ENCODE peak calls at places on chromosomes 11 and 22, in five cellular contexts. V is lower leg skin, K is uterus, G is stomach, P is heart left ventricle. E is an unnamed sample.

GRCh38 chr11:6526411-6527135 is 29.5 kb downstream of the DNHD1 start:
- DNase-seq in K (no peak), P (no peak), V (no peak), G (no peak), E (no peak)

GRCh38 chr11:124745835-124746620 is 6.0 kb downstream of the VSIG2 start:
- DNase-seq in P (no peak), G (no peak), V (no peak), K (no peak), E (no peak)

GRCh38 chr11:78290293-78291176 is 101.8 kb downstream of the USP35 start:
- DNase-seq in K (no peak), V (no peak), P (no peak), G (peak; percentile 28), E (no peak)

GRCh38 chr22:41688365-41689211 is at the start of gene SNU13:
- DNase-seq in P (peak; percentile 92), G (peak; percentile 94), K (peak; percentile 90), V (peak; percentile 98), E (peak; percentile 86)

GRCh38 chr22:50739279-50739691 is 1.3 kb downstream of the ACR start:
- DNase-seq in P (no peak), G (peak; percentile 17), K (no peak), V (peak; percentile 75), E (no peak)

GRCh38 chr11:45110562-45110961 is 35.9 kb upstream of the PRDM11 start:
- DNase-seq in P (peak; percentile 48), G (peak; percentile 48), V (no peak), K (peak; percentile 65), E (peak; percentile 65)

GRCh38 chr22:46604306-46604690 is 15.9 kb upstream of the GRAMD4 start:
- DNase-seq in P (peak; percentile 61), V (no peak), G (no peak), K (no peak), E (no peak)

GRCh38 chr11:122634507-122634906 is 21.0 kb upstream of the UBASH3B start:
- DNase-seq in G (peak; percentile 26), P (no peak), V (no peak), K (no peak), E (no peak)

GRCh38 chr22:40421082-40421350 is 50.6 kb downstream of the SGSM3 start:
- DNase-seq in G (no peak), K (no peak), V (no peak), P (no peak), E (no peak)

GRCh38 chr11:132888226-132888625 is 644.1 kb downstream of the OPCML start:
- DNase-seq in K (no peak), V (no peak), P (no peak), G (no peak), E (no peak)

GRCh38 chr11:92109476-92109875 is 115.1 kb upstream of the FAT3 start:
- DNase-seq in P (no peak), K (no peak), V (no peak), G (no peak), E (no peak)

GRCh38 chr11:111942826-111943225 is 5.7 kb downstream of the DIXDC1 start:
- DNase-seq in G (no peak), V (no peak), K (no peak), P (no peak), E (no peak)

GRCh38 chr11:3781423-3781822 is 15.9 kb downstream of the NUP98 start:
- DNase-seq in K (no peak), P (no peak), G (no peak), V (no peak), E (no peak)

GRCh38 chr11:36500315-36500721 is 9.8 kb downstream of the TRAF6 start:
- DNase-seq in V (no peak), G (no peak), P (peak; percentile 56), K (no peak), E (no peak)

GRCh38 chr11:111718436-111719325 is 47.5 kb downstream of the PPP2R1B start:
- DNase-seq in V (no peak), K (no peak), P (no peak), G (peak; percentile 73), E (peak; percentile 79)

GRCh38 chr11:36750349-36750748 is 152.3 kb upstream of the RAG2 start:
- DNase-seq in V (no peak), G (no peak), P (no peak), K (no peak), E (no peak)

GRCh38 chr11:31069447-31070205 is 299.9 kb downstream of the DCDC1 start:
- DNase-seq in K (no peak), G (no peak), P (no peak), V (no peak), E (no peak)

GRCh38 chr11:10655227-10655626 is 38.3 kb downstream of the IRAG1 start:
- DNase-seq in P (no peak), G (no peak), V (no peak), K (no peak), E (no peak)

GRCh38 chr11:16605440-16605970 is 132.9 kb upstream of the C11orf58 start:
- DNase-seq in P (peak; percentile 52), G (peak; percentile 25), K (peak; percentile 13), V (peak; percentile 87), E (no peak)

GRCh38 chr11:76391039-76391438 is 9.9 kb downstream of the GVQW3 start:
- DNase-seq in K (no peak), V (no peak), G (no peak), P (no peak), E (no peak)

GRCh38 chr11:63783925-63784592 is 15.5 kb upstream of the ZFTA start:
- DNase-seq in P (no peak), K (no peak), G (no peak), V (no peak), E (no peak)

GRCh38 chr11:114315749-114316368 is 19.7 kb downstream of the NNMT start:
- DNase-seq in G (peak; percentile 60), K (peak; percentile 37), V (no peak), P (no peak), E (peak; percentile 66)

GRCh38 chr22:49751318-49751967 is 76.2 kb downstream of the BRD1 start:
- DNase-seq in V (peak; percentile 63), G (peak; percentile 18), P (no peak), K (no peak), E (no peak)

GRCh38 chr11:127114035-127114434 is 113.5 kb upstream of the KIRREL3 start:
- DNase-seq in G (no peak), P (no peak), V (no peak), K (no peak), E (peak; percentile 9)

GRCh38 chr22:31400023-31400397 is 606 bp downstream of the DRG1 start:
- DNase-seq in P (no peak), K (no peak), G (no peak), V (no peak), E (no peak)

GRCh38 chr11:82733444-82734119 is at the start of gene FAM181B:
- DNase-seq in P (peak; percentile 44), G (peak; percentile 38), K (peak; percentile 34), V (peak; percentile 91), E (no peak)
- TF ChIP-seq POLR2A in P (no peak), G (no peak), K (no peak), V (no peak), E (no peak)

GRCh38 chr11:59174664-59175033 is 2.7 kb downstream of the DTX4 start:
- DNase-seq in K (no peak), P (no peak), G (peak; percentile 43), V (no peak), E (no peak)
- TF ChIP-seq POLR2A in K (no peak), P (no peak), G (no peak), V (no peak), E (no peak)

DNA sequence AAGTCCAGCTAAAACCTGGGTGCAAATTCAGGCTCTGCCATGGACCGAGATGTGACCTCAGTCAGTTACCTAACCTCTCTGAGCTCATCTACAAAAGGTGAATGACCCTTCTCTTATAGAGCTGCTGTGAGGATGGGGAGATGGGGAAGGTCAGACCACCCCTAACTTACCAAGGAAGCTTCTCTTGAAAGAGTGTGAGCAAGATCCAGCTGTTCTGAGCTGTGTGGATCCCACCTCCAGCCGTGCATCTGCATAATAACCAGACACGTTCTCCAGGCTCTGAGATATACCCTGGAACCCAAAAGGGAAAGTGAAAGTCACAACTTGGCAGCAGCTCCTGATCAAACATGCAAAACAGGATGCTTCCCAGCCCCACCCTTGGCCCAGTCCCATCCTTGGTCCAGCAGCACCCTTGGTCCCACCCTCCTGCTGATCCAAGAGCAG is at the start of gene APOL3:
- DNase-seq in G (peak; percentile 74), K (peak; percentile 88), P (peak; percentile 90), V (peak; percentile 96), E (peak; percentile 86)
- TF ChIP-seq POLR2A in G (no peak), K (peak; percentile 60), P (peak; percentile 91), V (no peak), E (peak; percentile 69)

GRCh38 chr11:119206512-119207299 is 567 bp downstream of the CBL start:
- DNase-seq in P (peak; percentile 72), V (peak; percentile 93), G (no peak), K (peak; percentile 59), E (peak; percentile 19)
- TF ChIP-seq POLR2A in P (no peak), V (no peak), G (no peak), K (no peak), E (no peak)

GRCh38 chr11:95230054-95231034 is 658 bp downstream of the SESN3 start:
- DNase-seq in V (peak; percentile 85), G (no peak), K (peak; percentile 28), P (peak; percentile 36), E (peak; percentile 14)

GRCh38 chr11:95232666-95233065 is 1.7 kb upstream of the SESN3 start:
- DNase-seq in V (no peak), G (no peak), P (no peak), K (no peak), E (no peak)

GRCh38 chr11:95231126-95231880 is at the start of gene SESN3:
- DNase-seq in P (peak; percentile 99), V (peak; percentile 100), K (peak; percentile 98), G (peak; percentile 98), E (peak; percentile 99)

GRCh38 chr11:95229199-95230053 is 1.6 kb downstream of the SESN3 start:
- DNase-seq in G (no peak), V (no peak), K (no peak), P (no peak), E (no peak)

GRCh38 chr11:95231881-95232605 is 1.0 kb upstream of the SESN3 start:
- DNase-seq in V (peak; percentile 94), G (peak; percentile 65), K (peak; percentile 73), P (peak; percentile 69), E (peak; percentile 46)
- TF ChIP-seq POLR2A in V (no peak), G (no peak), K (no peak), P (no peak), E (no peak)

GRCh38 chr11:71453021-71453910 is at the start of gene NADSYN1:
- DNase-seq in V (peak; percentile 99), K (peak; percentile 97), P (peak; percentile 98), G (peak; percentile 99), E (peak; percentile 96)
- TF ChIP-seq POLR2A in V (no peak), K (peak; percentile 61), P (peak; percentile 63), G (no peak), E (peak; percentile 66)

GRCh38 chr22:20129747-20130014 is 1.9 kb upstream of the ZDHHC8 start:
- DNase-seq in V (no peak), K (no peak), P (no peak), G (no peak), E (no peak)

GRCh38 chr22:20131593-20131855 is at the start of gene ZDHHC8:
- DNase-seq in K (no peak), P (peak; percentile 48), G (peak; percentile 49), V (no peak), E (no peak)

GRCh38 chr22:20131856-20132685 is 467 bp downstream of the ZDHHC8 start:
- DNase-seq in G (peak; percentile 38), K (no peak), P (no peak), V (no peak), E (no peak)

GRCh38 chr22:20130319-20130718 is 1.3 kb upstream of the ZDHHC8 start:
- DNase-seq in P (no peak), G (no peak), V (no peak), K (no peak), E (no peak)

GRCh38 chr22:20130739-20131592 is 638 bp upstream of the ZDHHC8 start:
- DNase-seq in P (peak; percentile 91), G (peak; percentile 89), V (peak; percentile 94), K (peak; percentile 83), E (peak; percentile 78)
- TF ChIP-seq POLR2A in P (peak; percentile 27), G (no peak), V (no peak), K (peak; percentile 13), E (peak; percentile 14)